ENCODE peak calls at places on chromosome 11, in five cellular contexts. M is activated CD4-positive, alpha-beta T cell treated with anti-CD3 and anti-CD28 coated beads, Interleukin-2, amount 10 ng/mL, durations not matched to agents 7 days and 5 days; P is HS-5; U is 8988T; T is AG09319. V is an unnamed sample.

GRCh38 chr11:12587333-12587997 is 86.8 kb upstream of the TEAD1 start:
- DNase-seq in M (no peak), P (peak), U (no peak), T (no peak), V (no peak)

GRCh38 chr11:35488117-35488516 is 37.3 kb downstream of the PAMR1 start:
- DNase-seq in M (no peak), P (no peak), U (no peak), T (no peak), V (no peak)

GRCh38 chr11:3224730-3225098 is 6.1 kb upstream of the MRGPRG start:
- DNase-seq in M (peak), P (no peak), U (no peak), T (no peak), V (no peak)

GRCh38 chr11:113457784-113458183 is 17.4 kb downstream of the DRD2 start:
- DNase-seq in M (no peak), P (no peak), U (no peak), T (no peak), V (no peak)

GRCh38 chr11:3977078-3977477 is 117.5 kb upstream of the RRM1 start:
- DNase-seq in M (no peak), P (no peak), U (no peak), T (no peak), V (no peak)

GRCh38 chr11:122797651-122798050 is 40.6 kb upstream of the CRTAM start:
- DNase-seq in M (no peak), P (no peak), U (no peak), T (no peak), V (no peak)

GRCh38 chr11:1548221-1549070 is 23.6 kb downstream of the DUSP8 start:
- DNase-seq in M (no peak), P (no peak), U (no peak), T (no peak), V (no peak)

GRCh38 chr11:120023120-120023519 is 114.8 kb downstream of the TRIM29 start:
- DNase-seq in M (no peak), P (no peak), U (no peak), T (no peak), V (no peak)

GRCh38 chr11:19827399-19828135 is 114.9 kb downstream of the NAV2 start:
- DNase-seq in M (no peak), P (no peak), U (no peak), T (no peak), V (no peak)

GRCh38 chr11:134756811-134757540 is 344.9 kb upstream of the B3GAT1 start:
- DNase-seq in M (no peak), P (no peak), U (no peak), T (no peak), V (no peak)

GRCh38 chr11:3215346-3216026 is 3.1 kb downstream of the MRGPRG start:
- DNase-seq in M (no peak), P (no peak), U (peak), T (no peak), V (no peak)

GRCh38 chr11:110524227-110524626 is 94.5 kb downstream of the FDX1 start:
- DNase-seq in M (no peak), P (peak), U (no peak), T (peak), V (no peak)

GRCh38 chr11:134560066-134560465 is 148.0 kb upstream of the B3GAT1 start:
- DNase-seq in M (no peak), P (no peak), U (no peak), T (no peak), V (no peak)

GRCh38 chr11:2577071-2578005 is 122.5 kb downstream of the KCNQ1OT1 start:
- DNase-seq in M (no peak), P (no peak), U (no peak), T (no peak), V (no peak)

GRCh38 chr11:84865791-84866535 is 761.2 kb downstream of the DLG2 start:
- DNase-seq in M (no peak), P (no peak), U (no peak), T (peak), V (no peak)

GRCh38 chr11:61922539-61922938 is 5.2 kb upstream of the RAB3IL1 start:
- DNase-seq in M (no peak), P (peak), U (peak), T (peak), V (no peak)

GRCh38 chr11:13923716-13924650 is 38.5 kb upstream of the SPON1 start:
- DNase-seq in M (peak), P (no peak), U (no peak), T (no peak), V (peak)

GRCh38 chr11:721913-722811 is 16.1 kb downstream of the EPS8L2 start:
- DNase-seq in M (peak), P (no peak), U (peak), T (no peak), V (no peak)

GRCh38 chr11:12599408-12600143 is 74.6 kb upstream of the TEAD1 start:
- DNase-seq in M (peak), P (no peak), U (peak), T (no peak), V (no peak)

GRCh38 chr11:92391866-92392265 is 167.2 kb downstream of the FAT3 start:
- DNase-seq in M (no peak), P (no peak), U (no peak), T (no peak), V (no peak)